ENCODE peak calls at places on chromosome 6, in four cellular contexts. One of them, this sample, is unnamed.

GRCh38 chr6:1787894-1788293 is 178.2 kb downstream of the FOXC1 start:
- DNase-seq in neuronal stem cell: no peak
- DNase-seq in activated naive CD4-positive, alpha-beta T cell treated with anti-CD3 and anti-CD28 coated beads, Interleukin-2, amount 10 ng/mL, durations not matched to agents 7 days and 5 days: no peak
- DNase-seq in NCI-H69: no peak
- DNase-seq in this sample: no peak

GRCh38 chr6:36350681-36351091 is 14.0 kb upstream of the BNIP5 start:
- DNase-seq in neuronal stem cell: no peak
- DNase-seq in activated naive CD4-positive, alpha-beta T cell treated with anti-CD3 and anti-CD28 coated beads, Interleukin-2, amount 10 ng/mL, durations not matched to agents 7 days and 5 days: no peak
- DNase-seq in NCI-H69: peak; percentile 36
- DNase-seq in this sample: no peak

GRCh38 chr6:67496191-67496590 is 1138.9 kb upstream of the ADGRB3 start:
- DNase-seq in neuronal stem cell: no peak
- DNase-seq in activated naive CD4-positive, alpha-beta T cell treated with anti-CD3 and anti-CD28 coated beads, Interleukin-2, amount 10 ng/mL, durations not matched to agents 7 days and 5 days: no peak
- DNase-seq in NCI-H69: no peak
- DNase-seq in this sample: no peak

GRCh38 chr6:4133941-4134838 is 1.2 kb downstream of the ECI2 start:
- DNase-seq in neuronal stem cell: no peak
- DNase-seq in activated naive CD4-positive, alpha-beta T cell treated with anti-CD3 and anti-CD28 coated beads, Interleukin-2, amount 10 ng/mL, durations not matched to agents 7 days and 5 days: peak; percentile 38
- DNase-seq in NCI-H69: peak; percentile 62
- DNase-seq in this sample: no peak

GRCh38 chr6:121615493-121615892 is 180.0 kb downstream of the GJA1 start:
- DNase-seq in neuronal stem cell: no peak
- DNase-seq in activated naive CD4-positive, alpha-beta T cell treated with anti-CD3 and anti-CD28 coated beads, Interleukin-2, amount 10 ng/mL, durations not matched to agents 7 days and 5 days: no peak
- DNase-seq in NCI-H69: peak; percentile 42
- DNase-seq in this sample: no peak

GRCh38 chr6:166935353-166935752 is 21.0 kb downstream of the RNASET2 start:
- DNase-seq in neuronal stem cell: no peak
- DNase-seq in activated naive CD4-positive, alpha-beta T cell treated with anti-CD3 and anti-CD28 coated beads, Interleukin-2, amount 10 ng/mL, durations not matched to agents 7 days and 5 days: no peak
- DNase-seq in NCI-H69: no peak
- DNase-seq in this sample: no peak

GRCh38 chr6:17015551-17016381 is 86.1 kb upstream of the STMND1 start:
- DNase-seq in neuronal stem cell: no peak
- DNase-seq in activated naive CD4-positive, alpha-beta T cell treated with anti-CD3 and anti-CD28 coated beads, Interleukin-2, amount 10 ng/mL, durations not matched to agents 7 days and 5 days: peak; percentile 63
- DNase-seq in NCI-H69: peak; percentile 64
- DNase-seq in this sample: no peak

GRCh38 chr6:45196121-45196520 is 132.0 kb upstream of the RUNX2 start:
- DNase-seq in neuronal stem cell: no peak
- DNase-seq in activated naive CD4-positive, alpha-beta T cell treated with anti-CD3 and anti-CD28 coated beads, Interleukin-2, amount 10 ng/mL, durations not matched to agents 7 days and 5 days: no peak
- DNase-seq in NCI-H69: no peak
- DNase-seq in this sample: no peak

GRCh38 chr6:42532038-42532669 is 31.7 kb upstream of the UBR2 start:
- DNase-seq in neuronal stem cell: peak; percentile 36
- DNase-seq in activated naive CD4-positive, alpha-beta T cell treated with anti-CD3 and anti-CD28 coated beads, Interleukin-2, amount 10 ng/mL, durations not matched to agents 7 days and 5 days: peak; percentile 24
- DNase-seq in NCI-H69: peak; percentile 89
- DNase-seq in this sample: no peak

GRCh38 chr6:84762220-84762940 is 2.0 kb downstream of the TBX18 start:
- DNase-seq in neuronal stem cell: no peak
- DNase-seq in activated naive CD4-positive, alpha-beta T cell treated with anti-CD3 and anti-CD28 coated beads, Interleukin-2, amount 10 ng/mL, durations not matched to agents 7 days and 5 days: no peak
- DNase-seq in NCI-H69: peak; percentile 29
- DNase-seq in this sample: no peak

GRCh38 chr6:159463440-159463839 is 229.6 kb downstream of the SOD2 start:
- DNase-seq in neuronal stem cell: no peak
- DNase-seq in activated naive CD4-positive, alpha-beta T cell treated with anti-CD3 and anti-CD28 coated beads, Interleukin-2, amount 10 ng/mL, durations not matched to agents 7 days and 5 days: no peak
- DNase-seq in NCI-H69: no peak
- DNase-seq in this sample: no peak

GRCh38 chr6:111382476-111383294 is 100.3 kb downstream of the REV3L start:
- DNase-seq in neuronal stem cell: no peak
- DNase-seq in activated naive CD4-positive, alpha-beta T cell treated with anti-CD3 and anti-CD28 coated beads, Interleukin-2, amount 10 ng/mL, durations not matched to agents 7 days and 5 days: no peak
- DNase-seq in NCI-H69: no peak
- DNase-seq in this sample: no peak

GRCh38 chr6:75581231-75581630 is 20.4 kb upstream of the SENP6 start:
- DNase-seq in neuronal stem cell: no peak
- DNase-seq in activated naive CD4-positive, alpha-beta T cell treated with anti-CD3 and anti-CD28 coated beads, Interleukin-2, amount 10 ng/mL, durations not matched to agents 7 days and 5 days: no peak
- DNase-seq in NCI-H69: no peak
- DNase-seq in this sample: no peak

GRCh38 chr6:115591973-115592486 is 468.7 kb downstream of the FRK start:
- DNase-seq in neuronal stem cell: no peak
- DNase-seq in activated naive CD4-positive, alpha-beta T cell treated with anti-CD3 and anti-CD28 coated beads, Interleukin-2, amount 10 ng/mL, durations not matched to agents 7 days and 5 days: no peak
- DNase-seq in NCI-H69: no peak
- DNase-seq in this sample: no peak

GRCh38 chr6:24125980-24126379 is at the start of gene NRSN1:
- DNase-seq in neuronal stem cell: peak; percentile 66
- DNase-seq in activated naive CD4-positive, alpha-beta T cell treated with anti-CD3 and anti-CD28 coated beads, Interleukin-2, amount 10 ng/mL, durations not matched to agents 7 days and 5 days: no peak
- DNase-seq in NCI-H69: peak; percentile 96
- DNase-seq in this sample: peak; percentile 55

GRCh38 chr6:43628392-43629103 is 516 bp downstream of the GTPBP2 start:
- DNase-seq in neuronal stem cell: peak; percentile 44
- DNase-seq in activated naive CD4-positive, alpha-beta T cell treated with anti-CD3 and anti-CD28 coated beads, Interleukin-2, amount 10 ng/mL, durations not matched to agents 7 days and 5 days: peak; percentile 76
- DNase-seq in NCI-H69: peak; percentile 81
- DNase-seq in this sample: peak; percentile 32

GRCh38 chr6:135393289-135393688 is 104.3 kb downstream of the AHI1 start:
- DNase-seq in neuronal stem cell: no peak
- DNase-seq in activated naive CD4-positive, alpha-beta T cell treated with anti-CD3 and anti-CD28 coated beads, Interleukin-2, amount 10 ng/mL, durations not matched to agents 7 days and 5 days: no peak
- DNase-seq in NCI-H69: no peak
- DNase-seq in this sample: no peak

GRCh38 chr6:155228549-155229166 is 35.2 kb upstream of the CLDN20 start:
- DNase-seq in neuronal stem cell: no peak
- DNase-seq in activated naive CD4-positive, alpha-beta T cell treated with anti-CD3 and anti-CD28 coated beads, Interleukin-2, amount 10 ng/mL, durations not matched to agents 7 days and 5 days: no peak
- DNase-seq in NCI-H69: no peak
- DNase-seq in this sample: no peak

GRCh38 chr6:100346203-100346602 is 118.5 kb downstream of the SIM1 start:
- DNase-seq in neuronal stem cell: no peak
- DNase-seq in activated naive CD4-positive, alpha-beta T cell treated with anti-CD3 and anti-CD28 coated beads, Interleukin-2, amount 10 ng/mL, durations not matched to agents 7 days and 5 days: no peak
- DNase-seq in NCI-H69: no peak
- DNase-seq in this sample: no peak

GRCh38 chr6:36698196-36698595 is 570 bp downstream of the RAB44 start:
- DNase-seq in neuronal stem cell: no peak
- DNase-seq in activated naive CD4-positive, alpha-beta T cell treated with anti-CD3 and anti-CD28 coated beads, Interleukin-2, amount 10 ng/mL, durations not matched to agents 7 days and 5 days: no peak
- DNase-seq in NCI-H69: no peak
- DNase-seq in this sample: no peak

GRCh38 chr6:148999501-148999900 is 252.7 kb downstream of the UST start:
- DNase-seq in neuronal stem cell: no peak
- DNase-seq in activated naive CD4-positive, alpha-beta T cell treated with anti-CD3 and anti-CD28 coated beads, Interleukin-2, amount 10 ng/mL, durations not matched to agents 7 days and 5 days: no peak
- DNase-seq in NCI-H69: no peak
- DNase-seq in this sample: no peak

GRCh38 chr6:111030008-111031006 is 48.5 kb downstream of the RPF2 start:
- DNase-seq in neuronal stem cell: no peak
- DNase-seq in activated naive CD4-positive, alpha-beta T cell treated with anti-CD3 and anti-CD28 coated beads, Interleukin-2, amount 10 ng/mL, durations not matched to agents 7 days and 5 days: no peak
- DNase-seq in NCI-H69: peak; percentile 77
- DNase-seq in this sample: no peak

This sample was measured in neural crest cell.